ENCODE peak calls at places on chromosome 21, in eight cellular contexts. Q is HepG2, D is Panc1, S is GM23338, Z is upper lobe of left lung, C is GM12878, B is K562, P is HCT116. N is an unnamed sample.

GRCh38 chr21:44687671-44688070 is 5.7 kb upstream of the KRTAP12-1 start:
- ATAC-seq in Q (no peak), D (no peak), S (no peak), Z (no peak), C (no peak), B (no peak), P (no peak), N (no peak)

GRCh38 chr21:43983390-43983789 is 28.7 kb upstream of the TRAPPC10 start:
- ATAC-seq in Q (no peak), D (no peak), S (no peak), Z (no peak), C (no peak), B (no peak), P (no peak), N (no peak)

GRCh38 chr21:31490471-31490870 is 146.4 kb upstream of the TIAM1 start:
- ATAC-seq in Q (no peak), D (no peak), S (no peak), Z (no peak), C (no peak), B (peak; percentile 99), P (peak; percentile 72), N (no peak)

GRCh38 chr21:16587141-16587570 is 857.4 kb downstream of the USP25 start:
- ATAC-seq in Q (peak; percentile 74), D (no peak), S (no peak), Z (peak; percentile 73), C (no peak), B (no peak), P (no peak), N (no peak)

GRCh38 chr21:14453339-14453738 is 70.4 kb upstream of the HSPA13 start:
- ATAC-seq in Q (no peak), D (no peak), S (no peak), Z (no peak), C (peak; percentile 88), B (peak; percentile 48), P (no peak), N (no peak)

GRCh38 chr21:44940116-44940631 is 345 bp downstream of the SLX9 start:
- ATAC-seq in Q (peak; percentile 35), D (peak; percentile 49), S (peak; percentile 58), Z (no peak), C (peak; percentile 60), B (peak; percentile 56), P (peak; percentile 52), N (peak; percentile 25)

GRCh38 chr21:20996421-20997307 is 1.5 kb upstream of the NCAM2 start:
- ATAC-seq in Q (no peak), D (no peak), S (peak; percentile 22), Z (peak; percentile 27), C (no peak), B (no peak), P (no peak), N (no peak)

GRCh38 chr21:32378956-32379355 is 13.9 kb downstream of the URB1 start:
- ATAC-seq in Q (no peak), D (no peak), S (no peak), Z (no peak), C (no peak), B (no peak), P (no peak), N (no peak)

GRCh38 chr21:38807987-38808386 is 2.3 kb downstream of the ETS2 start:
- ATAC-seq in Q (no peak), D (no peak), S (no peak), Z (no peak), C (no peak), B (no peak), P (no peak), N (no peak)

GRCh38 chr21:38810826-38811164 is 5.1 kb downstream of the ETS2 start:
- ATAC-seq in Q (no peak), D (no peak), S (no peak), Z (no peak), C (no peak), B (no peak), P (no peak), N (no peak)

GRCh38 chr21:38810034-38810825 is 4.5 kb downstream of the ETS2 start:
- ATAC-seq in Q (no peak), D (no peak), S (no peak), Z (no peak), C (no peak), B (no peak), P (no peak), N (no peak)

GRCh38 chr21:38807481-38807880 is 1.8 kb downstream of the ETS2 start:
- ATAC-seq in Q (no peak), D (no peak), S (no peak), Z (no peak), C (no peak), B (no peak), P (no peak), N (no peak)

GRCh38 chr21:38809170-38809878 is 3.6 kb downstream of the ETS2 start:
- ATAC-seq in Q (no peak), D (no peak), S (no peak), Z (no peak), C (no peak), B (no peak), P (no peak), N (no peak)
- H3K4me3 ChIP-seq in Q (peak overlapping the region; percentile 88), D (peak overlapping the region; percentile 84), S (peak overlapping the region; percentile 26), Z (peak overlapping the region; percentile 84), C (no peak overlapping the region), B (no peak overlapping the region), P (no peak overlapping the region), N (peak overlapping the region; percentile 90)

DNA sequence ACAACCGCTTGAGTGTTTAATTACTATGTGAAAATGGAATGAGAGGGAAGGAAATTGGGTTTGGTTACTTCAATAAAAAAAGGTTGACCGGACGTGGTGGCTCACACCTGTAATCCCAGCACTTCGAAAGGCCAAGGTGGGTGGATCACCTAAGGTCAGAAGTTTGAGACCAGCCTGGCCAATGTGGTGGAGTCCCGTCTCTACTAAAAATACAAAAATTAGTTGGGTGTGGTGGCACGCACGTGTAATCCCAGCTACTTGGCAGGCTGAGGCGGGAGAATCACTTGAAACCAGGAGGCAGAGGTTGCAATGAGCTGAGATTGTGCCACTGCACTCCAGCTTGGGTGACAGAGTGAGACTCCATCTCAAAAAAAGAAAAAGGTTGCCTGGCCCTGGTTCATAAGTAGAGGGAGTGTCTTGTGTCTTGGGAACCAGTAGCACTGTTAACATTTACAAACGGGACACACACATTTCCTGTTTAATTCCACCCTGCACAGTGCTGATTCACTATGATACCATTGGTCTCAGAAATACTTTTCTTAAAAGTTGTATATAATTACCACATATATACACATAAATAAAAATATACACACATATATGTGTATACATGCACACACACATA is 27.6 kb upstream of the CLDN14 start:
- ATAC-seq in Q (no peak), D (no peak), S (no peak), Z (no peak), C (peak; percentile 35), B (no peak), P (no peak), N (no peak)
- TF ChIP-seq POLR2AphosphoS5 in Q (no peak), D (no peak), S (no peak), Z (no peak), C (no peak), B (no peak), P (no peak), N (no peak)

GRCh38 chr21:34834307-34834706 is 165.5 kb downstream of the CLIC6 start:
- ATAC-seq in Q (no peak), D (no peak), S (peak; percentile 37), Z (no peak), C (no peak), B (no peak), P (no peak), N (no peak)

GRCh38 chr21:34836933-34837505 is 168.2 kb downstream of the CLIC6 start:
- ATAC-seq in Q (no peak), D (no peak), S (no peak), Z (no peak), C (no peak), B (no peak), P (no peak), N (no peak)

GRCh38 chr21:34834852-34835501 is 166.2 kb downstream of the CLIC6 start:
- ATAC-seq in Q (no peak), D (no peak), S (peak; percentile 32), Z (no peak), C (no peak), B (no peak), P (no peak), N (no peak)

GRCh38 chr21:34835526-34835925 is 166.7 kb downstream of the CLIC6 start:
- ATAC-seq in Q (peak; percentile 12), D (no peak), S (peak; percentile 70), Z (no peak), C (no peak), B (no peak), P (no peak), N (peak; percentile 64)

DNA sequence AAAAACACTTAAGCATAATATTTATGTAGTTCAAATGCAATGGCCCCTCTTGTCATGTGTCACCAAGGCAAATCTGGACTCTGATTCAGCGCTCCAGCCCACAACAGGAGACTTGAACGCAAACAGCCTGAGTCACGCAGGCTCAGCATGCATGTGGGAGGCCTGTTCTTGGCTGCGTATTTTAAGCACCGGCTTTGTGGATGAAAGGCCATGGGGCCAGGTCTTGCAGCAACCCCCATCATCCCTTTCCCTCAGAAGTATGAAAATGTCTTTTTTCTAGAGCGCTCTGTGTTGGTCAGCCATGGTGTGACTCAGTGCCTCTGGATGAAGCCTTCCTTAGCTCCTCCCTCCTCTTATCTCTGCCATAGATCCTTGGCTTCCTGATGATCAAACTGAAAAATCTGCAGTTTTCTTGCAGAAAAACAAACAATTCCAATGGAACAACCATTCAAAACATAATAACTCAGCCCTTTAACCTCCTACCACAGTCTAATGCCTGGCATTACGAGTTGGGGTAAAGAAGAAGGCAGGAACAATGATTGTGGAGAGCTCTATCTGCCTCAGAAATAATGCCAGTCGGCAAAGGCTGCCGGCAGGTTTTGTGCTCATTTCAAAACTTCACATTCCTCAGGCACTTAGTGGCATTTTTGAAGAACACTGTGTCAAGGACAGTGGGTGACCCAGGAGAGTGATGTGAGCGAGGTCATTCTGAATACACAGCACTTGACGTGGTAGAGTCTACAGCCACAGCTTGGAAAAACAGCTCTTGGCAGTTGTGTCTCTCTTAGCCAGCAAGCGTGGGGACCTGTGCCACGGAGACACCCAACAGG is 167.5 kb downstream of the CLIC6 start:
- ATAC-seq in Q (peak; percentile 92), D (peak; percentile 75), S (peak; percentile 34), Z (peak; percentile 86), C (no peak), B (no peak), P (peak; percentile 95), N (peak; percentile 83)
- H3K4me3 ChIP-seq in Q (peak overlapping the region; percentile 45), D (no peak overlapping the region), S (no peak overlapping the region), Z (peak overlapping the region; percentile 28), C (no peak overlapping the region), B (no peak overlapping the region), P (peak overlapping the region; percentile 23), N (no peak overlapping the region)

DNA sequence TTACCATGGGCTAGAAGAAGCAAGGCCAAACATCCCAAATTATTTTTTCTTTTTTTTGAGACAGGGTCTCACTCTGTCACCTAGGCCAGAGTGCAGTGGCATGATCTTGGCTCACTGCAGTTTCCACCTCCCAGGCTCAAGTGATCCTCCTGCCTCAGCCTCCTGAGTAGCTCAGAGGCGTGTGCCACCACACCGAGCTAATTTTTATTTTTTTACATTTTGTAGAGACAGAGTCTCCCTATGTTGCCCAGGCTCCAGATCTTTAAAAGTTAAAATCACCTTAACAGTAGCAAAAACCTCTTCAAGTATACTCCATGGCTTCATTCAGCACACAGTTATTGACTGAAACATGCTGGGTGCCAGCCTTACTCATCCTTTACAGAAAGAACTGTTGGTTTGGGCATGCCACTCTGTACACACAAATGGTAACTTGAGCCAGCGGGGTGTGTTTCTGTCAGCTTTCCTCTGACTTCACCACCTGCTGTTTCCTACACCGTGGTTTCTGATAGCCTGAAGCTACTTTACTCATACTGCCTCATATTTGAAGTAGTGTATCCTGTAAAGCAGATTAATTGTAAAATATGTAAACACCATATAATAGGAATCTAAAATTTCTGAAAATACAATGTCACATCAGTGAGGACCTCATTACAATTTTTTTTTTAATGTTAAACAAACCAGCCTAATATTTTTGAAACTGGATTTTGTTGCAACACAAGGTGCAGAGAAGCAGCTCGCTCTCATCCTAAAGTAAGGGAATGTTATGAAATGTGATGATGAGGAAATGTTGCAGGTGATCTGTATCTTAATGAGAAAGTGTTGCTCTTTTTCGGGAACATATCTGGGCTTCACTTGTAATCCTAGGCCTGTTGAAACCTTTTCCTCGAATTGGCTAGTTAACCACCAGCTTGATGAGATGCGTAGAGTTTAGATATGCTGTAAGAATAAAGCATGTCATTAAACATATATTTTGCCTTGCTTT is 113.9 kb downstream of the ATP5PO start:
- ATAC-seq in Q (no peak), D (peak; percentile 99), S (peak; percentile 83), Z (no peak), C (no peak), B (no peak), P (peak; percentile 95), N (no peak)
- TF ChIP-seq POLR2AphosphoS5 in Q (no peak), D (peak; percentile 46), S (no peak), Z (no peak), C (no peak), B (no peak), P (no peak), N (peak; percentile 23)

N was measured in gastroesophageal sphincter.